ENCODE peak calls at places on chromosomes 16 and 17, in seven cellular contexts. P is astrocyte of the spinal cord, Q is BJ, N is AG04450, U is GM03348, J is Calu3, Z is NCI-H345. S is an unnamed sample.

GRCh38 chr17:64155751-64156544 is 26.0 kb upstream of the ERN1 start:
- DNase-seq in P (no peak), Q (no peak), N (no peak), U (no peak), J (peak; percentile 66), Z (no peak), S (peak; percentile 45)

GRCh38 chr17:67476787-67477335 is 99.8 kb downstream of the PITPNC1 start:
- DNase-seq in P (no peak), Q (no peak), N (no peak), U (no peak), J (no peak), Z (no peak), S (no peak)

GRCh38 chr16:3292604-3293003 is 9.3 kb downstream of the ZNF263 start:
- DNase-seq in P (no peak), Q (no peak), N (no peak), U (no peak), J (no peak), Z (no peak), S (peak; percentile 58)

GRCh38 chr17:69466905-69467630 is 52.6 kb downstream of the MAP2K6 start:
- DNase-seq in P (peak; percentile 72), Q (peak; percentile 25), N (no peak), U (peak; percentile 30), J (peak; percentile 46), Z (no peak), S (peak; percentile 42)

GRCh38 chr16:3542601-3543373 is 34.4 kb downstream of the NLRC3 start:
- DNase-seq in P (no peak), Q (no peak), N (no peak), U (no peak), J (no peak), Z (no peak), S (no peak)

GRCh38 chr17:79287743-79288142 is 213.1 kb downstream of the ENGASE start:
- DNase-seq in P (no peak), Q (no peak), N (no peak), U (no peak), J (no peak), Z (no peak), S (no peak)

GRCh38 chr16:74999683-75000480 is 1.1 kb downstream of the ZNRF1 start:
- DNase-seq in P (peak; percentile 18), Q (no peak), N (no peak), U (peak; percentile 66), J (peak; percentile 70), Z (peak; percentile 56), S (peak; percentile 57)

GRCh38 chr17:57406131-57406980 is 150.0 kb downstream of the MSI2 start:
- DNase-seq in P (peak; percentile 94), Q (peak; percentile 84), N (no peak), U (peak; percentile 17), J (no peak), Z (no peak), S (peak; percentile 27)

GRCh38 chr17:78374631-78375274 is 3.7 kb upstream of the PGS1 start:
- DNase-seq in P (peak; percentile 86), Q (no peak), N (no peak), U (peak; percentile 57), J (no peak), Z (no peak), S (peak; percentile 93)

GRCh38 chr17:59331929-59332889 is 754 bp downstream of the YPEL2 start:
- DNase-seq in P (no peak), Q (no peak), N (no peak), U (peak; percentile 76), J (peak; percentile 18), Z (peak; percentile 7), S (no peak)

GRCh38 chr17:62857526-62857925 is 49.4 kb upstream of the MARCHF10 start:
- DNase-seq in P (no peak), Q (no peak), N (no peak), U (no peak), J (no peak), Z (no peak), S (no peak)

GRCh38 chr17:50037321-50038107 is 18.4 kb upstream of the ITGA3 start:
- DNase-seq in P (peak; percentile 82), Q (no peak), N (no peak), U (peak; percentile 79), J (no peak), Z (no peak), S (peak; percentile 81)

GRCh38 chr16:57701759-57702371 is 7.3 kb downstream of the DRC7 start:
- DNase-seq in P (no peak), Q (no peak), N (no peak), U (no peak), J (no peak), Z (no peak), S (no peak)

GRCh38 chr17:3796110-3796821 is 4.7 kb downstream of the ITGAE start:
- DNase-seq in P (no peak), Q (no peak), N (no peak), U (no peak), J (no peak), Z (no peak), S (no peak)

GRCh38 chr16:67842509-67843342 is 606 bp downstream of the THAP11 start:
- DNase-seq in P (peak; percentile 58), Q (no peak), N (no peak), U (peak; percentile 38), J (peak; percentile 44), Z (peak; percentile 13), S (peak; percentile 60)

GRCh38 chr16:49556252-49557069 is 182.9 kb downstream of the C16orf78 start:
- DNase-seq in P (peak; percentile 69), Q (no peak), N (no peak), U (no peak), J (no peak), Z (no peak), S (peak; percentile 54)

GRCh38 chr16:27138257-27138656 is 65.1 kb upstream of the KDM8 start:
- DNase-seq in P (no peak), Q (no peak), N (no peak), U (no peak), J (no peak), Z (no peak), S (no peak)

GRCh38 chr16:23784811-23785447 is 30.1 kb downstream of the CHP2 start:
- DNase-seq in P (no peak), Q (no peak), N (no peak), U (no peak), J (no peak), Z (no peak), S (peak; percentile 38)

GRCh38 chr17:61570118-61570517 is 20.9 kb downstream of the NACA2 start:
- DNase-seq in P (peak; percentile 27), Q (no peak), N (no peak), U (no peak), J (no peak), Z (no peak), S (peak; percentile 11)

GRCh38 chr17:2694381-2695242 is 17.0 kb downstream of the CLUH start:
- DNase-seq in P (no peak), Q (no peak), N (no peak), U (peak; percentile 9), J (no peak), Z (no peak), S (no peak)

GRCh38 chr17:32673964-32674363 is 187.2 kb downstream of the CDK5R1 start:
- DNase-seq in P (no peak), Q (no peak), N (no peak), U (no peak), J (no peak), Z (no peak), S (no peak)

GRCh38 chr16:67055712-67056487 is 27.0 kb downstream of the CBFB start:
- DNase-seq in P (peak; percentile 92), Q (peak; percentile 92), N (peak; percentile 81), U (peak; percentile 87), J (no peak), Z (no peak), S (peak; percentile 89)

GRCh38 chr16:8173111-8173644 is 417.1 kb downstream of the TMEM114 start:
- DNase-seq in P (peak; percentile 0), Q (no peak), N (no peak), U (peak; percentile 61), J (peak; percentile 49), Z (peak; percentile 44), S (peak; percentile 5)

GRCh38 chr17:28396635-28397239 is 9.3 kb downstream of the SLC46A1 start:
- DNase-seq in P (no peak), Q (no peak), N (no peak), U (no peak), J (no peak), Z (no peak), S (no peak)

GRCh38 chr16:75580-76501 is 2.2 kb upstream of the MPG start:
- DNase-seq in P (peak; percentile 77), Q (no peak), N (no peak), U (peak; percentile 91), J (no peak), Z (no peak), S (peak; percentile 79)

GRCh38 chr16:1745181-1745899 is 26.0 kb downstream of the NME3 start:
- DNase-seq in P (peak; percentile 77), Q (peak; percentile 75), N (peak; percentile 26), U (peak; percentile 72), J (no peak), Z (no peak), S (no peak)

GRCh38 chr17:74368341-74369152 is 1.2 kb downstream of the GPR142 start:
- DNase-seq in P (peak; percentile 24), Q (no peak), N (no peak), U (peak; percentile 93), J (peak; percentile 77), Z (peak; percentile 84), S (peak; percentile 44)

GRCh38 chr17:75036643-75037268 is 10.0 kb downstream of the ATP5PD start:
- DNase-seq in P (peak; percentile 51), Q (no peak), N (no peak), U (no peak), J (no peak), Z (no peak), S (peak; percentile 95)

GRCh38 chr16:22001591-22001990 is 675 bp upstream of the PDZD9 start:
- DNase-seq in P (peak; percentile 17), Q (peak; percentile 72), N (peak; percentile 13), U (peak; percentile 72), J (no peak), Z (no peak), S (peak; percentile 30)

GRCh38 chr17:50871369-50871768 is 5.2 kb upstream of the TOB1 start:
- DNase-seq in P (no peak), Q (no peak), N (no peak), U (no peak), J (no peak), Z (no peak), S (no peak)

GRCh38 chr16:67723151-67723915 is 4.2 kb upstream of the GFOD2 start:
- DNase-seq in P (peak; percentile 69), Q (peak; percentile 69), N (peak; percentile 18), U (peak; percentile 80), J (no peak), Z (no peak), S (no peak)

GRCh38 chr16:17743578-17743977 is 272.8 kb upstream of the XYLT1 start:
- DNase-seq in P (no peak), Q (no peak), N (no peak), U (no peak), J (no peak), Z (no peak), S (no peak)

GRCh38 chr16:82241469-82242052 is 71.5 kb upstream of the MPHOSPH6 start:
- DNase-seq in P (no peak), Q (no peak), N (no peak), U (no peak), J (no peak), Z (no peak), S (no peak)

GRCh38 chr16:2745961-2746360 is 6.5 kb upstream of the SRRM2 start:
- DNase-seq in P (no peak), Q (no peak), N (no peak), U (no peak), J (no peak), Z (no peak), S (no peak)

GRCh38 chr17:5050281-5050680 is 15.1 kb upstream of the SLC52A1 start:
- DNase-seq in P (no peak), Q (peak; percentile 48), N (no peak), U (no peak), J (no peak), Z (no peak), S (no peak)

GRCh38 chr17:33647976-33648375 is 354.9 kb upstream of the ASIC2 start:
- DNase-seq in P (no peak), Q (no peak), N (no peak), U (peak; percentile 37), J (peak; percentile 11), Z (no peak), S (no peak)